ENCODE peak calls at places on chromosomes 1 and 21, in seven cellular contexts. D, V, S, M, R, P and X are unnamed samples.

GRCh38 chr1:39178541-39179431 is 25.7 kb upstream of the MACF1 start:
- DNase-seq in D (no peak), P (peak), M (no peak), V (no peak), S (no peak), R (no peak), X (no peak)

GRCh38 chr1:84780000-84780716 is 89.9 kb upstream of the SSX2IP start:
- DNase-seq in S (no peak), D (peak), R (no peak), M (peak), V (no peak), P (no peak), X (no peak)

GRCh38 chr1:116311756-116312691 is 61.0 kb upstream of the ATP1A1 start:
- DNase-seq in R (no peak), D (no peak), M (no peak), V (no peak), S (no peak), P (peak), X (no peak)

GRCh38 chr1:171251042-171251740 is 2.9 kb downstream of the FMO1 start:
- DNase-seq in P (no peak), R (no peak), S (no peak), M (no peak), D (no peak), V (peak), X (no peak)

GRCh38 chr1:15850450-15851079 is 3.1 kb downstream of the SPEN start:
- DNase-seq in R (no peak), P (no peak), V (no peak), M (no peak), S (no peak), D (no peak), X (no peak)

GRCh38 chr21:29390778-29391177 is 92.1 kb downstream of the BACH1 start:
- DNase-seq in M (peak), R (no peak), S (no peak), D (no peak), V (no peak), P (no peak), X (no peak)

GRCh38 chr1:185984113-185984836 is 250.1 kb downstream of the HMCN1 start:
- DNase-seq in V (no peak), R (no peak), S (no peak), D (no peak), P (no peak), M (peak), X (no peak)

GRCh38 chr1:94755675-94756074 is 64.5 kb upstream of the SLC44A3 start:
- DNase-seq in P (no peak), V (peak), D (peak), R (no peak), M (peak), S (no peak), X (no peak)

GRCh38 chr1:233114159-233114558 is 163.7 kb downstream of the NTPCR start:
- DNase-seq in M (peak), P (no peak), D (no peak), R (no peak), S (no peak), V (no peak), X (no peak)

GRCh38 chr1:172581273-172581672 is 48.3 kb downstream of the SUCO start:
- DNase-seq in V (no peak), M (no peak), R (no peak), S (no peak), D (no peak), P (no peak), X (no peak)

GRCh38 chr1:172585861-172586260 is 52.9 kb downstream of the SUCO start:
- DNase-seq in S (no peak), P (no peak), D (no peak), M (no peak), R (no peak), V (no peak), X (no peak)

GRCh38 chr1:172585348-172585747 is 52.4 kb downstream of the SUCO start:
- DNase-seq in P (no peak), R (no peak), D (no peak), M (peak), V (no peak), S (no peak), X (no peak)

GRCh38 chr1:172582889-172583288 is 49.9 kb downstream of the SUCO start:
- DNase-seq in R (no peak), P (no peak), D (no peak), M (no peak), V (no peak), S (no peak), X (no peak)

DNA sequence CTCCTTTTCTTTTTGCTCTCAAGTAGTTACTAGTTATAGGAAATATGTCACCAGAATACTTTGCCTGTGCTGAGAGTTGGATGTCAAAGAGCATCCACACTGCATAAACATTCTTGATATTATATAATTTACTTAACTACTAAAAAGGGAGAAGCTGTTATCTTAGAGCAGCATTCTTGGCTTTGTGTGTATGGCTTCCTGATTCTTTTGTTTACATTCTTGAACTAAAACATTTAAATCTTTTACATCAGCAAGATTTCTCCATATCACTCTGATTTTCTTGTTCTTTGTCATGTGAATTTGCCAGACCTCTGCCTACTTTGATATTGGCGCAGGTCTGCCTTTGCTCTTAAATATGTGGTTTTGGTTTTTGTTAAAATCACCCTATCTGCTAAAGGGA is 48.8 kb downstream of the SUCO start:
- DNase-seq in M (no peak), V (no peak), R (no peak), P (no peak), S (no peak), D (no peak), X (no peak)
- TF ChIP-seq CTCF in M (no peak), V (no peak), R (no peak), P (no peak), S (no peak), D (no peak), X (no peak)

DNA sequence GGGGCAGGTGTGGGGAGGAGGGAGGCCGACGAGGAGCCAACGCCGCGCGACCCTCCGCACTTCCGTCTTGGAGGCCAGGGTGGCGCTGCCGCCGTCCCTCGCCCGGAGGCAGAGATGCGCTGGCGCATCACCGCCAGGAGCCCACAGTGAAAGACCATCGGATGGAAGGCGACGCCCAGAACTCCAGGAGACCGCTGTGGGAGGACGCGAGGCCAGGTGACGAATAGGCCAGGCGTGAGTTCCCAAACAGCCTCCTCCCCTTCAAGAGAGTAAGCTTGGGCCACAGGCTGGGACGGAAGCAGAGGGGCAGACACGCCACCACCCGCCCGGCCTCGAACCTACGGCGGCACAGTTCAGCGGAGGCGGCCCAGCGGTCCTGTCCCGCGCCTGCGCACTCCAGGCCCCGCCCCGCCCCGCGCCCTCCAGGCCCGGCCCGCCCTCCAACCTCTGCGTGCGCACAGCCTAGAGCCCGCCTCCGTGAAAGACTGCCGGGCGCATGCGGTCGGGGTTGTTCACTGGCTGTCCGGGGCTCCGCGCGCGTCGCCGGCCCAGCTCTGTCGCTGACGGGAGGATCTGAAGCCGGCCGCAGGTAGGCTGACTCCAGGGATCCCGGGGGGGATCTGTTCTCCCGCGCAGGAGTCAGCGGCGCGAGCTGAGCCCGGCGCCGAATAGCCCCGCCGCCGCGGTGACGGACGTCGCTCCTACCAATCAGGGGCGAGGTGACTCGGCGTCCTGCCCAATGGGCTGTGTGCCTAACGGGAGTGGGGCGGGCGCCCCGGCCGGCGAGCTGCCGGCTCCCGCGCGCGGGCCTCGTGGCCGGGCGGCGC is at the start of gene CTPS1:
- DNase-seq in M (peak), P (peak), S (peak), V (peak), D (peak), R (peak), X (peak)
- TF ChIP-seq CTCF in M (no peak), P (no peak), S (no peak), V (no peak), D (peak), R (peak), X (no peak)

GRCh38 chr1:107525961-107526360 is 385.1 kb downstream of the NTNG1 start:
- DNase-seq in P (no peak), V (no peak), D (no peak), S (no peak), M (no peak), R (no peak), X (no peak)

GRCh38 chr1:107523736-107524135 is 382.9 kb downstream of the NTNG1 start:
- DNase-seq in M (no peak), S (no peak), R (no peak), P (no peak), V (no peak), D (no peak), X (no peak)

GRCh38 chr1:107525146-107525545 is 384.3 kb downstream of the NTNG1 start:
- DNase-seq in S (no peak), M (no peak), R (no peak), V (no peak), P (no peak), D (no peak), X (no peak)

GRCh38 chr1:107526524-107527198 is 385.8 kb downstream of the NTNG1 start:
- DNase-seq in V (no peak), P (no peak), R (no peak), S (no peak), D (no peak), M (no peak), X (no peak)

GRCh38 chr1:107523061-107523460 is 382.2 kb downstream of the NTNG1 start:
- DNase-seq in M (no peak), V (no peak), D (no peak), P (no peak), R (no peak), S (no peak), X (no peak)
- TF ChIP-seq CTCF in M (no peak), V (no peak), D (no peak), P (no peak), R (no peak), S (no peak), X (no peak)

GRCh38 chr1:182408435-182409070 is 8.1 kb upstream of the TEDDM1 start:
- DNase-seq in M (no peak), P (no peak), R (no peak), D (no peak), V (no peak), S (no peak), X (no peak)

GRCh38 chr1:182413486-182413885 is 13.0 kb upstream of the TEDDM1 start:
- DNase-seq in M (no peak), P (no peak), V (no peak), S (no peak), D (no peak), R (no peak), X (no peak)

GRCh38 chr1:182407724-182408123 is 7.3 kb upstream of the TEDDM1 start:
- DNase-seq in P (no peak), S (no peak), M (no peak), R (no peak), V (no peak), D (no peak), X (no peak)

GRCh38 chr1:182410620-182411273 is 10.3 kb upstream of the TEDDM1 start:
- DNase-seq in M (no peak), D (no peak), R (no peak), V (no peak), S (no peak), P (no peak), X (no peak)

GRCh38 chr1:182410138-182410537 is 9.7 kb upstream of the TEDDM1 start:
- DNase-seq in D (no peak), V (no peak), S (no peak), R (no peak), M (no peak), P (no peak), X (no peak)
- TF ChIP-seq CTCF in D (no peak), V (no peak), S (no peak), R (no peak), M (no peak), P (no peak), X (no peak)

GRCh38 chr21:25872271-25872670 is 137.5 kb downstream of the GABPA start:
- DNase-seq in D (no peak), M (no peak), P (no peak), R (no peak), S (no peak), V (no peak), X (no peak)
- TF ChIP-seq CTCF in D (no peak), M (no peak), P (no peak), R (no peak), S (no peak), V (no peak), X (no peak)

DNA sequence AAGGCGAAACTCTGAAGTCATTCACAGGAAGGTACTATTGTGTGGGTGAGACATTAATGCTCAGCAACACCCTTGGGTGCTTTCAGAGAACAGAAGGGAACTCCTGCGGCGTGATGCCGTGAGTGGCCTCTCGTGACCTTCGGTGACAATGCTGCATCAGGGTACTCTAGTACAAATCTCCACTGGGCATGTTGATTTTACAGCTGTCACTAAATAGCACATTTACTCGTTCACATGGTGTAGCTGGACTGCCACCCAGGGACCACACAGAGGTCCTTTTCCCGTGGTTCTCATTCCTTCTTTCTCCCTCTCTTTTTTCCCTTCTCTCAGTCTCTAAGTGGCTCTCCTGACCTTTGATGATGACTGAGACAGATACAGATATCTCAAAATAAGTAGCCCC is 223.6 kb upstream of the FMN2 start:
- DNase-seq in R (no peak), P (no peak), V (no peak), D (no peak), S (no peak), M (no peak), X (no peak)
- TF ChIP-seq CTCF in R (no peak), P (no peak), V (no peak), D (no peak), S (no peak), M (no peak), X (no peak)